ENCODE peak calls at places on chromosomes 4 and X, in nine cellular contexts. Y is AG04450; C is amygdala; V is tibial artery; I is stimulated activated CD4-positive, alpha-beta T cell treated with anti-CD3 and anti-CD28 coated beads, Interleukin-12 subunit alpha, Interleukin-12 subunit beta, amount 100 ng/mL, for 4 hours; L is LHCN-M2; G is GM04504; W is mesothelial cell of epicardium; O is NCI-H1092 treated with DMSO at 0.1 percent for 48 hours. P is an unnamed sample.

GRCh38 chr4:27010334-27010940 is 149.8 kb downstream of the STIM2 start:
- DNase-seq in I (peak; percentile 58), L (peak; percentile 69), Y (no peak), C (peak; percentile 16), G (no peak), V (peak; percentile 73), W (no peak), O (peak; percentile 64), P (peak; percentile 33)

GRCh38 chr4:43238556-43238955 is 346.0 kb downstream of the GRXCR1 start:
- DNase-seq in W (no peak), L (no peak), V (no peak), C (no peak), I (no peak), O (no peak), G (no peak), Y (no peak), P (no peak)

GRCh38 chrX:153477039-153477438 is 6.7 kb upstream of the HAUS7 start:
- DNase-seq in Y (no peak), W (no peak), I (no peak), V (no peak), G (no peak), O (no peak), L (no peak), C (no peak), P (no peak)

GRCh38 chrX:66012094-66012534 is 27.8 kb downstream of the VSIG4 start:
- DNase-seq in G (no peak), W (no peak), V (no peak), Y (no peak), I (no peak), L (no peak), O (no peak), C (no peak), P (no peak)

GRCh38 chr4:56410247-56410646 is 23.0 kb upstream of the AASDH start:
- DNase-seq in I (no peak), W (no peak), Y (peak; percentile 88), G (peak; percentile 96), V (no peak), C (no peak), O (peak; percentile 90), L (peak; percentile 97), P (peak; percentile 50)

GRCh38 chrX:107154787-107155620 is 36.4 kb upstream of the RBM41 start:
- DNase-seq in L (peak; percentile 7), W (no peak), G (no peak), V (no peak), I (no peak), Y (no peak), O (no peak), C (no peak), P (no peak)

GRCh38 chr4:95560791-95561190 is 12.0 kb upstream of the UNC5C start:
- DNase-seq in G (no peak), C (no peak), I (no peak), W (no peak), L (no peak), Y (no peak), O (no peak), V (no peak), P (no peak)

GRCh38 chr4:128358231-128358902 is 70.8 kb upstream of the PGRMC2 start:
- DNase-seq in Y (peak; percentile 83), W (no peak), V (no peak), I (no peak), O (no peak), L (peak; percentile 79), G (peak; percentile 86), C (no peak), P (peak; percentile 84)

GRCh38 chrX:52934704-52935468 is 23.4 kb downstream of the FAM156A start:
- DNase-seq in Y (peak; percentile 86), W (peak; percentile 77), I (peak; percentile 86), L (peak; percentile 93), V (peak; percentile 94), C (peak; percentile 97), G (peak; percentile 90), O (peak; percentile 96), P (peak; percentile 64)

GRCh38 chr4:74654230-74654681 is 140.1 kb downstream of the BTC start:
- DNase-seq in V (no peak), L (no peak), C (no peak), I (no peak), Y (no peak), G (no peak), W (no peak), O (no peak), P (no peak)

GRCh38 chr4:173426064-173426463 is 27.1 kb upstream of the SCRG1 start:
- DNase-seq in O (no peak), I (no peak), C (no peak), Y (no peak), V (no peak), L (no peak), W (no peak), G (no peak), P (no peak)

GRCh38 chrX:52217494-52218160 is 32.9 kb downstream of the MAGED4 start:
- DNase-seq in O (no peak), G (no peak), V (no peak), L (peak; percentile 1), C (no peak), I (no peak), W (no peak), Y (no peak), P (no peak)

GRCh38 chrX:9873952-9874351 is 87.7 kb downstream of the SHROOM2 start:
- DNase-seq in O (peak; percentile 26), V (no peak), Y (no peak), I (peak; percentile 30), L (peak; percentile 22), G (no peak), C (peak; percentile 16), W (no peak), P (no peak)

GRCh38 chrX:10979956-10980355 is 131.2 kb upstream of the HCCS start:
- DNase-seq in Y (no peak), V (no peak), C (no peak), O (no peak), W (no peak), G (no peak), L (no peak), I (no peak), P (no peak)

GRCh38 chr4:152187693-152188092 is 348.2 kb downstream of the FBXW7 start:
- DNase-seq in V (no peak), C (no peak), Y (no peak), O (no peak), I (no peak), W (no peak), L (peak; percentile 8), G (no peak), P (no peak)

GRCh38 chr4:5037553-5038551 is 13.4 kb upstream of the STK32B start:
- DNase-seq in O (no peak), W (no peak), G (peak; percentile 91), I (no peak), V (no peak), Y (peak; percentile 94), C (no peak), L (peak; percentile 95), P (peak; percentile 87)

GRCh38 chr4:117284736-117285135 is 199.4 kb upstream of the TRAM1L1 start:
- DNase-seq in C (no peak), Y (no peak), V (no peak), O (no peak), W (no peak), L (no peak), I (no peak), G (no peak), P (no peak)

GRCh38 chr4:76736434-76736833 is 161.5 kb downstream of the SOWAHB start:
- DNase-seq in O (no peak), I (no peak), G (no peak), V (no peak), W (no peak), Y (peak; percentile 52), C (no peak), L (no peak), P (no peak)

GRCh38 chr4:90220453-90220852 is 93.3 kb downstream of the CCSER1 start:
- DNase-seq in C (no peak), W (no peak), L (no peak), O (no peak), V (no peak), I (no peak), G (no peak), Y (no peak), P (no peak)

GRCh38 chrX:122219735-122220134 is 964.3 kb upstream of the GRIA3 start:
- DNase-seq in L (no peak), Y (no peak), I (no peak), W (no peak), G (no peak), V (no peak), C (no peak), O (no peak), P (no peak)

GRCh38 chrX:155148724-155149537 is 67.3 kb upstream of the VBP1 start:
- DNase-seq in V (no peak), I (peak; percentile 6), G (no peak), L (peak; percentile 5), W (no peak), C (no peak), O (no peak), Y (no peak), P (no peak)

GRCh38 chr4:153346563-153346962 is 2.1 kb downstream of the MND1 start:
- DNase-seq in C (no peak), W (no peak), I (no peak), L (no peak), O (no peak), V (no peak), Y (no peak), G (no peak), P (no peak)